ENCODE peak calls at places on chromosomes 12 and 14, in eight cellular contexts. D, T, Z, E, L, Y, B and X are unnamed samples.

GRCh38 chr12:64147860-64148259 is 74.2 kb downstream of the KICS2 start:
- DNase-seq in Y (no peak), B (no peak), E (no peak), D (peak; percentile 25), T (peak; percentile 51), Z (no peak), L (no peak), X (no peak)

GRCh38 chr14:35420036-35420811 is 15.7 kb upstream of the NFKBIA start:
- DNase-seq in E (no peak), T (peak; percentile 71), D (no peak), B (peak; percentile 71), Z (no peak), Y (no peak), L (peak; percentile 65), X (no peak)

GRCh38 chr12:94732367-94732990 is 82.1 kb upstream of the TMCC3 start:
- DNase-seq in Z (no peak), T (no peak), L (no peak), Y (no peak), E (no peak), B (no peak), D (no peak), X (no peak)

GRCh38 chr12:46372131-46372851 is at the start of gene SLC38A2:
- DNase-seq in E (peak; percentile 98), L (peak; percentile 97), Z (peak; percentile 72), B (peak; percentile 95), D (peak; percentile 87), T (peak; percentile 66), Y (peak; percentile 94), X (peak; percentile 90)

GRCh38 chr14:76868453-76869170 is 42.4 kb downstream of the LRRC74A start:
- DNase-seq in T (no peak), B (no peak), D (no peak), Z (no peak), L (no peak), E (no peak), Y (no peak), X (no peak)

GRCh38 chr12:124500232-124501079 is 67.0 kb downstream of the NCOR2 start:
- DNase-seq in T (peak; percentile 85), Y (no peak), D (no peak), E (no peak), L (peak; percentile 37), B (peak; percentile 62), Z (no peak), X (no peak)

GRCh38 chr12:116982721-116983502 is 72.2 kb downstream of the FBXW8 start:
- DNase-seq in T (peak; percentile 83), E (no peak), Z (no peak), L (peak; percentile 63), B (peak; percentile 66), Y (no peak), D (peak; percentile 43), X (no peak)

GRCh38 chr12:51941669-51942455 is 9.6 kb upstream of the ACVR1B start:
- DNase-seq in D (no peak), E (no peak), L (no peak), B (no peak), T (no peak), Y (no peak), Z (no peak), X (no peak)

GRCh38 chr12:81440001-81440400 is 319.1 kb downstream of the PPFIA2 start:
- DNase-seq in Y (no peak), B (no peak), T (no peak), D (no peak), Z (no peak), E (no peak), L (no peak), X (no peak)

GRCh38 chr14:32682219-32682618 is 256.5 kb upstream of the NPAS3 start:
- DNase-seq in B (no peak), D (no peak), E (peak; percentile 5), T (no peak), Y (no peak), Z (no peak), L (no peak), X (peak; percentile 8)